ENCODE peak calls at places on chromosome X, in four cellular contexts. One of them, this sample, is unnamed.

GRCh38 chrX:30713061-30713525 is 59.9 kb downstream of the GK start:
- DNase-seq in nucleus accumbens: no peak
- DNase-seq in skeletal muscle cell: peak; percentile 25
- DNase-seq in transverse colon: peak; percentile 46
- DNase-seq in this sample: peak; percentile 8

GRCh38 chrX:115018040-115018647 is 728 bp upstream of the IL13RA2 start:
- DNase-seq in transverse colon: no peak
- DNase-seq in skeletal muscle cell: no peak
- DNase-seq in nucleus accumbens: no peak
- DNase-seq in this sample: no peak

GRCh38 chrX:30795981-30796958 is 92.8 kb downstream of the TAB3 start:
- DNase-seq in nucleus accumbens: no peak
- DNase-seq in skeletal muscle cell: no peak
- DNase-seq in transverse colon: no peak
- DNase-seq in this sample: no peak

GRCh38 chrX:102745513-102746133 is 25.1 kb downstream of the GPRASP3 start:
- DNase-seq in skeletal muscle cell: no peak
- DNase-seq in nucleus accumbens: no peak
- DNase-seq in transverse colon: no peak
- DNase-seq in this sample: no peak

GRCh38 chrX:65463550-65463949 is 71.0 kb downstream of the LAS1L start:
- DNase-seq in transverse colon: no peak
- DNase-seq in skeletal muscle cell: no peak
- DNase-seq in nucleus accumbens: no peak
- DNase-seq in this sample: no peak

GRCh38 chrX:110204986-110205385 is 112.9 kb downstream of the AMMECR1 start:
- DNase-seq in transverse colon: no peak
- DNase-seq in nucleus accumbens: no peak
- DNase-seq in skeletal muscle cell: peak; percentile 62
- DNase-seq in this sample: no peak

GRCh38 chrX:108945883-108946523 is 209.6 kb upstream of the IRS4 start:
- DNase-seq in nucleus accumbens: no peak
- DNase-seq in skeletal muscle cell: no peak
- DNase-seq in transverse colon: no peak
- DNase-seq in this sample: no peak

GRCh38 chrX:53481816-53482485 is 47.8 kb upstream of the HSD17B10 start:
- DNase-seq in nucleus accumbens: peak; percentile 1
- DNase-seq in skeletal muscle cell: no peak
- DNase-seq in transverse colon: peak; percentile 66
- DNase-seq in this sample: no peak

GRCh38 chrX:31266172-31267076 is 194.6 kb upstream of the FTHL17 start:
- DNase-seq in skeletal muscle cell: no peak
- DNase-seq in transverse colon: peak; percentile 59
- DNase-seq in nucleus accumbens: no peak
- DNase-seq in this sample: no peak

GRCh38 chrX:48508400-48509244 is at the start of gene PORCN:
- DNase-seq in skeletal muscle cell: no peak
- DNase-seq in transverse colon: peak; percentile 88
- DNase-seq in nucleus accumbens: peak; percentile 41
- DNase-seq in this sample: peak; percentile 57

GRCh38 chrX:149286940-149287349 is 218.2 kb downstream of the IDS start:
- DNase-seq in nucleus accumbens: no peak
- DNase-seq in skeletal muscle cell: peak; percentile 13
- DNase-seq in transverse colon: peak; percentile 19
- DNase-seq in this sample: no peak

GRCh38 chrX:65528705-65529340 is 5.8 kb downstream of the LAS1L start:
- DNase-seq in transverse colon: peak; percentile 60
- DNase-seq in nucleus accumbens: no peak
- DNase-seq in skeletal muscle cell: no peak
- DNase-seq in this sample: peak; percentile 1

GRCh38 chrX:85139422-85139821 is 104.2 kb downstream of the SATL1 start:
- DNase-seq in transverse colon: no peak
- DNase-seq in skeletal muscle cell: no peak
- DNase-seq in nucleus accumbens: no peak
- DNase-seq in this sample: no peak

This sample was measured in amygdala.